ENCODE peak calls at places on chromosomes 11 and 22, in four cellular contexts. D is HepG2, V is K562, K is GM12878. R is an unnamed sample.

GRCh38 chr11:60274462-60274861 is 6.0 kb upstream of the MS4A4A start:
- DNase-seq in D (no peak), V (no peak), K (no peak), R (no peak)

GRCh38 chr11:1399386-1400167 is 9.8 kb downstream of the BRSK2 start:
- DNase-seq in D (no peak), V (no peak), K (no peak), R (no peak)

GRCh38 chr11:34970480-34970879 is 54.1 kb downstream of the PDHX start:
- DNase-seq in D (no peak), V (no peak), K (no peak), R (no peak)

GRCh38 chr11:94089356-94089755 is 39.3 kb upstream of the PANX1 start:
- DNase-seq in D (no peak), V (no peak), K (no peak), R (no peak)

GRCh38 chr11:3747704-3748103 is 49.6 kb downstream of the NUP98 start:
- DNase-seq in D (no peak), V (no peak), K (no peak), R (no peak)

GRCh38 chr22:17237031-17237668 is 17.9 kb upstream of the ADA2 start:
- DNase-seq in D (no peak), V (no peak), K (peak), R (no peak)

GRCh38 chr11:19953909-19954308 is 206.4 kb downstream of the DBX1 start:
- DNase-seq in D (peak), V (peak), K (no peak), R (no peak)

GRCh38 chr11:1568451-1568911 is 3.6 kb downstream of the DUSP8 start:
- DNase-seq in D (no peak), V (no peak), K (no peak), R (peak)

GRCh38 chr22:17370766-17371181 is 1.5 kb downstream of the CECR2 start:
- DNase-seq in D (no peak), V (no peak), K (no peak), R (no peak)

GRCh38 chr22:46738961-46739870 is 1.2 kb upstream of the CERK start:
- DNase-seq in D (peak), V (no peak), K (no peak), R (no peak)

GRCh38 chr11:105224859-105225258 is 85.3 kb upstream of the CARD18 start:
- DNase-seq in D (no peak), V (no peak), K (no peak), R (no peak)

GRCh38 chr11:88861618-88862017 is 204.2 kb downstream of the GRM5 start:
- DNase-seq in D (no peak), V (no peak), K (no peak), R (no peak)

GRCh38 chr22:42805016-42805997 is 51.8 kb downstream of the ARFGAP3 start:
- DNase-seq in D (peak), V (no peak), K (no peak), R (no peak)

GRCh38 chr11:90134420-90135003 is at the start of gene NAALAD2:
- DNase-seq in D (peak), V (peak), K (no peak), R (peak)

GRCh38 chr11:121059605-121060004 is 35.7 kb downstream of the TBCEL start:
- DNase-seq in D (no peak), V (no peak), K (peak), R (no peak)

GRCh38 chr11:80638296-80638695 is 1197.5 kb upstream of the TENM4 start:
- DNase-seq in D (no peak), V (no peak), K (no peak), R (no peak)

GRCh38 chr11:43736502-43737193 is 56.1 kb downstream of the HSD17B12 start:
- DNase-seq in D (peak), V (no peak), K (no peak), R (no peak)

GRCh38 chr22:17788023-17788330 is 13.7 kb upstream of the BID start:
- DNase-seq in D (no peak), V (no peak), K (no peak), R (no peak)

GRCh38 chr22:44362249-44363040 is 49.7 kb upstream of the SHISAL1 start:
- DNase-seq in D (no peak), V (no peak), K (no peak), R (no peak)

GRCh38 chr11:130831506-130832385 is 84.5 kb downstream of the SNX19 start:
- DNase-seq in D (no peak), V (no peak), K (no peak), R (no peak)

GRCh38 chr11:123469089-123469488 is 39.0 kb downstream of the GRAMD1B start:
- DNase-seq in D (no peak), V (no peak), K (no peak), R (no peak)

GRCh38 chr11:130672911-130673310 is 224.5 kb downstream of the ADAMTS15 start:
- DNase-seq in D (no peak), V (no peak), K (no peak), R (no peak)

GRCh38 chr11:104968365-104968855 is at the start of gene CASP4:
- DNase-seq in D (peak), V (no peak), K (peak), R (no peak)

GRCh38 chr22:39703890-39704658 is 133.5 kb downstream of the CACNA1I start:
- DNase-seq in D (no peak), V (no peak), K (no peak), R (no peak)

GRCh38 chr11:13135385-13136271 is 126.5 kb downstream of the RASSF10 start:
- DNase-seq in D (peak), V (no peak), K (no peak), R (no peak)

GRCh38 chr22:22902247-22902962 is 14.8 kb downstream of the IGLL5 start:
- DNase-seq in D (no peak), V (peak), K (peak), R (peak)

GRCh38 chr22:19038164-19038546 is 84.1 kb downstream of the DGCR2 start:
- DNase-seq in D (no peak), V (no peak), K (no peak), R (peak)

GRCh38 chr11:66745356-66746235 is 16.6 kb upstream of the SPTBN2 start:
- DNase-seq in D (no peak), V (peak), K (no peak), R (peak)

GRCh38 chr22:42683599-42684283 is 34.5 kb upstream of the CYB5R3 start:
- DNase-seq in D (no peak), V (no peak), K (no peak), R (no peak)

GRCh38 chr22:26972281-26972680 is 314.9 kb downstream of the MIAT start:
- DNase-seq in D (no peak), V (no peak), K (no peak), R (no peak)

GRCh38 chr22:42300286-42301071 is 30.0 kb upstream of the TCF20 start:
- DNase-seq in D (no peak), V (peak), K (no peak), R (no peak)

GRCh38 chr11:22479133-22479690 is 141.0 kb downstream of the SLC17A6 start:
- DNase-seq in D (no peak), V (no peak), K (no peak), R (no peak)

GRCh38 chr11:126790550-126790981 is 210.0 kb downstream of the KIRREL3 start:
- DNase-seq in D (no peak), V (no peak), K (no peak), R (peak)

GRCh38 chr11:117824571-117825537 is at the start of gene FXYD2:
- DNase-seq in D (no peak), V (no peak), K (no peak), R (peak)

GRCh38 chr22:24894998-24895397 is 51.5 kb downstream of the LHFPL7 start:
- DNase-seq in D (peak), V (no peak), K (no peak), R (peak)

GRCh38 chr11:93089474-93090102 is 108.2 kb downstream of the SLC36A4 start:
- DNase-seq in D (peak), V (no peak), K (no peak), R (peak)

GRCh38 chr22:28728621-28729313 is 12.9 kb downstream of the CHEK2 start:
- DNase-seq in D (no peak), V (no peak), K (no peak), R (no peak)
- TF ChIP-seq CREM in D (no peak), V (no peak), K (no peak), R (no peak)

GRCh38 chr11:85595285-85595884 is 31.8 kb downstream of the DLG2 start:
- DNase-seq in D (peak), V (peak), K (peak), R (no peak)
- TF ChIP-seq CREM in D (no peak), V (no peak), K (no peak), R (no peak)

DNA sequence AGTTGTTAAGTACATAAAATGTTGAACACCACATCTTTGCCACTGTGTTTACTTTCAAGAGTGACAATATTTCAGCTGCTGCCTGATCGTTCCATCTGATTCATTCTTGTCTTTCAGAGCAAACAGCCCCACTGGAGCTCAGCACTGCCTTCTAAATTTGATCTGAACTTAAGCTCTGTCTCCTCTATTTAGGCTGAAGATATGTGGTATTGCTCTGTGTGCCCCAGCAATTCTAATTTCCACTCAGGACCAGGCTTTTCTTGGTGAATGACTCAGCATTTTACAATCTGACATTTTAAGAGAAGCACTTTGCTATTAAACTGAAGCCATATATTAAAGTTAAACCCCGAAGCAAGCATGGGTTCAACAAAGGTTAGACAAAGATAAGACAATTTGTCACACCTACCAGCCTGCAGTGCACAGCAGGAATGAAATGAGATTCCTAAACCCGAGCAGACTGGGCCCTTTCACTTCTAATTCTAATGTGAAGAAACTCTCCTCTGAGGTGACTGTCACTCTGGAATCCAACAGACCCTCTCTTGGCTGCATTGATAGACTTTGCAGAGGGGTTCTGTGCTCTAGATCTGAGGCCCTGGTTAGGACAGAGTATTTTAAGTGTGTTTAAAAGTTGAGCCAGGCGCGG is 41.7 kb upstream of the PLET1 start:
- DNase-seq in D (no peak), V (no peak), K (no peak), R (no peak)
- TF ChIP-seq CREM in D (no peak), V (no peak), K (no peak), R (no peak)

DNA sequence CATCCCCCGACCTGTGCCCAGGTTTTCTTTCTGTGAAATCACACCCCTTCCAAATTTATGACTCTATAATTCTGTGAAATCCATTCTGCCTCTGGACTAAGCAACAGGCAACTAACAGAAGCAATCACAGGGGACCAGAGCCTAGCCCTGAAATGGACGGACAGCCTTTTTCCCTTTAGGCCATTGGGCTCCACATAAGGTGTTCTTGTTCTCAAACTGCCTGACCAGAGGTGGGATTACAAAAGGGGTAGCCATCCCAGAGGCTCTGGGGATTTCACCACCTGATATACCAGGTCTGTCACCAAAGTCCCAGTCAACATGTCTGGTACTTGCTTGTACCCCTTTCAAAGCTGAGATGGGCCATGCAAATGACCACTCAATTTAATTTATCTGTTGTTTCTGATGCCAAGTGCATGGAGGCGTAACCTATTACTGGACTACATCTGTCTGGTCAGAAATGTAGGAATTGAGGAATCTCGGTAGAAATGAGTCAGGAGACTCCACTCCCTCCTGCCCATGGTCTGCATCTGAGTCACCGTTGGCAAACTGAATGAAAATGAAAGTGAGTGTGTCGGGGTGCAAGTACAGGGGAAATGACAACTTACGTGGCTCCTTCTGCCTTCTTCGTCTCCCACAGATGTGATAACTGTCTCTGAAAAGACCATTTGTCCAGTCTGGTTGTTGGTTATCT is 10.2 kb downstream of the DKK3 start:
- DNase-seq in D (no peak), V (no peak), K (peak), R (no peak)
- TF ChIP-seq CREM in D (no peak), V (no peak), K (no peak), R (no peak)

GRCh38 chr11:78655561-78655960 is 80.9 kb upstream of the NARS2 start:
- DNase-seq in D (no peak), V (no peak), K (no peak), R (no peak)

GRCh38 chr11:78652866-78653265 is 78.2 kb upstream of the NARS2 start:
- DNase-seq in D (no peak), V (no peak), K (no peak), R (no peak)

GRCh38 chr11:78654866-78655265 is 80.2 kb upstream of the NARS2 start:
- DNase-seq in D (no peak), V (no peak), K (no peak), R (no peak)

GRCh38 chr11:78653294-78653909 is 78.7 kb upstream of the NARS2 start:
- DNase-seq in D (no peak), V (no peak), K (no peak), R (no peak)

DNA sequence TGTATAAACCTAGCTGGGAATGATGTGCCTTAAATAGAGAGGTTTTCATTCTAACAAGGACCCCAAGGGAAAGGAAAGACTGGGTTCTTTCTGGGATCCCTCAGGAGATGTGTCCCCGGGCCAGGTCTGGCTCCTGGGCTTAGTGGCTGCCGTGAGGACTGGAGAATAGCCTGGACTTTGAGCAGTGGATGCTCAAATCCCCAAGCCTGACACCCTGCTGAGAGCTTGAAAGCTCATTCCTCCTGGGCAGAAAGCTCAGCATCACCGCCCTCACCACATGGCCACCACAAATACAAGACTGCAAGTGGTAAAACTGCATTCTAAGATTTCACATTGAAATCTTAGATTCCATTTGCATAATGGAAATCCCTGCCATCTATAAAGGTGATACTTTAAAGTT is 79.4 kb upstream of the NARS2 start:
- DNase-seq in D (no peak), V (no peak), K (no peak), R (no peak)
- TF ChIP-seq CREM in D (no peak), V (no peak), K (no peak), R (no peak)

GRCh38 chr11:32839308-32839707 is 9.6 kb downstream of the PRRG4 start:
- DNase-seq in D (no peak), V (no peak), K (no peak), R (no peak)

GRCh38 chr11:32833921-32834320 is 4.2 kb downstream of the PRRG4 start:
- DNase-seq in D (no peak), V (no peak), K (no peak), R (no peak)

GRCh38 chr11:32843544-32843943 is 13.8 kb downstream of the PRRG4 start:
- DNase-seq in D (no peak), V (no peak), K (no peak), R (no peak)

GRCh38 chr11:32840587-32840986 is 10.9 kb downstream of the PRRG4 start:
- DNase-seq in D (no peak), V (no peak), K (no peak), R (no peak)

DNA sequence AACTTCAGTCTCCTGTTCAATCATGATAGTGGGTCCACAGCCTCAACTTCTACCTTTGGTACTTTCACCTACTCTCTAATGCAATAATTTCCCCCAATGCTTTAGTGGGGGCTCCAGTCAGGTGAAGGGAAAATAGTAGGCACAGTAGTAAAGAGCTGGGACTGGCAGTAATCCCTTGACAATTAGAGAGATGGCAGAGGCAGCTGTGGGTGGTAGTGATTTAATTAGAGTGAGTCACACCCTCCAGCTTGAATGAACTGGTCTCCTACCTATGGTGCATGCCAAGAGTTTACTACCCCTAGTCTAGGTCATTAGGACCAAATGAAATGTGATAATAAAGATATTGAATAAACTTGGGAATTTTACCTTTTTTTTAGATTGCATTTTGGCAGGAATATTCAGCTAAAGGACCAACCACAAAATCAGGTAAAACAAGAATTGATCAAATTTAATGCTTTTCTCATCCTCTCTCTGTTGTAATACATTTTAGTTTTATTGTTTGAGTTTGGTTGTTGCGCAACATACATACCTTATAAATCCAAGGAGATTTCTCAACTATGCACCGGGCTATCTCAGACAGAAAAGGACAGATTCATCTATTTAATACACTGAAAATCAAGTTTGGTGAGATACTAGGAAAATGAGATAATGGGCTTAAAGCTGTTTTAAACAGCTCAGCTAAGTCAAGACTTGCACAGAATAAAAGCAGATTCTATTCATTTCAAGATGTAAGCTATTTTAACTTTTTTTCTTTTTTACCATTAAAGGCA is 9.0 kb downstream of the PRRG4 start:
- DNase-seq in D (no peak), V (no peak), K (no peak), R (no peak)
- TF ChIP-seq CREM in D (no peak), V (no peak), K (no peak), R (no peak)

DNA sequence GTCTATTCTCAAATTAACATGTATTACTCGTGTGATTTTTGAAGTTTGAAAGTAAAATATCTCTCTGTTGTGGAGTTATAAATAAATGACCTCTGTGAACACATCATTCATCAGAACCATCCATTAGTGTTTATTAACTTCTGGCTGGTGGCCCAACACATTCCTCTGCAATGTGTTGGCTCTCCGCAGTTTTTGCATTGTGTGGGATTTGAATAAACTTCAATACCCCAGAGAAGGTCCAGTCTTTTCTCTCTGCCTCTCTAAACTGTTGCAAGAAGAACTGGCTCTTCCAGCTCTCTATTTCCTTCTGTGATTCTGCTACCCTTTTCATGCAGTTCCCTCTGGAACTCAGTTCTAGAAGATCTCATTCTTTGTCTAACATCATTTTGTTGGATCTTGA is 125.0 kb upstream of the ARHGAP42 start:
- DNase-seq in D (no peak), V (no peak), K (no peak), R (no peak)
- TF ChIP-seq CREM in D (no peak), V (no peak), K (no peak), R (no peak)

R was measured in WTC11.